ENCODE peak calls at places on chromosomes 5 and 9, in seven cellular contexts. L is A549, U is ovary, C is fibroblast of lung, R is foreskin fibroblast, Z is fibroblast of the aortic adventitia, W is fibroblast of mammary gland. Y is an unnamed sample.

GRCh38 chr5:176697929-176698520 is 50.7 kb downstream of the TSPAN17 start:
- DNase-seq in L (no peak), U (no peak), C (no peak), R (no peak), Z (no peak), W (no peak), Y (no peak)

GRCh38 chr9:85258823-85259370 is 482.9 kb downstream of the AGTPBP1 start:
- DNase-seq in L (peak; percentile 60), U (no peak), C (peak; percentile 17), R (peak; percentile 69), Z (peak; percentile 80), W (peak; percentile 68), Y (peak; percentile 74)

GRCh38 chr5:112691758-112692157 is 45.9 kb upstream of the APC start:
- DNase-seq in L (peak; percentile 38), U (no peak), C (peak; percentile 59), R (peak; percentile 71), Z (peak; percentile 54), W (peak; percentile 60), Y (peak; percentile 59)

GRCh38 chr9:114487607-114488300 is 17.5 kb downstream of the WHRN start:
- DNase-seq in L (peak; percentile 79), U (peak; percentile 60), C (peak; percentile 76), R (peak; percentile 86), Z (peak; percentile 70), W (peak; percentile 69), Y (peak; percentile 72)

GRCh38 chr5:127442085-127442484 is 75.4 kb upstream of the PRRC1 start:
- DNase-seq in L (peak; percentile 14), U (no peak), C (peak; percentile 34), R (peak; percentile 53), Z (peak; percentile 25), W (peak; percentile 37), Y (no peak)

GRCh38 chr9:86675805-86676204 is 271.5 kb downstream of the GAS1 start:
- DNase-seq in L (no peak), U (no peak), C (no peak), R (peak; percentile 37), Z (no peak), W (no peak), Y (no peak)

GRCh38 chr9:94014066-94014654 is 59.0 kb upstream of the BARX1 start:
- DNase-seq in L (peak; percentile 31), U (no peak), C (peak; percentile 60), R (peak; percentile 62), Z (peak; percentile 64), W (peak; percentile 63), Y (no peak)

GRCh38 chr5:79771387-79771786 is 81.8 kb downstream of the CMYA5 start:
- DNase-seq in L (no peak), U (no peak), C (peak; percentile 16), R (peak; percentile 71), Z (peak; percentile 21), W (peak; percentile 85), Y (no peak)

GRCh38 chr5:149610583-149611250 is 29.4 kb downstream of the ARHGEF37 start:
- DNase-seq in L (no peak), U (no peak), C (no peak), R (no peak), Z (no peak), W (no peak), Y (no peak)

GRCh38 chr9:13491493-13492424 is 212.3 kb upstream of the MPDZ start:
- DNase-seq in L (no peak), U (no peak), C (no peak), R (no peak), Z (no peak), W (no peak), Y (peak; percentile 42)

GRCh38 chr9:69822091-69822750 is 1.6 kb downstream of the CFAP95 start:
- DNase-seq in L (no peak), U (no peak), C (peak; percentile 57), R (peak; percentile 71), Z (peak; percentile 62), W (peak; percentile 79), Y (no peak)

GRCh38 chr5:179265529-179266290 is 79.6 kb downstream of the ADAMTS2 start:
- DNase-seq in L (no peak), U (peak; percentile 96), C (peak; percentile 99), R (peak; percentile 100), Z (peak; percentile 98), W (peak; percentile 99), Y (no peak)

GRCh38 chr5:177530638-177531037 is 13.9 kb upstream of the DDX41 start:
- DNase-seq in L (no peak), U (no peak), C (no peak), R (no peak), Z (no peak), W (no peak), Y (no peak)

GRCh38 chr5:56077796-56078233 is 83.1 kb upstream of the IL6ST start:
- DNase-seq in L (no peak), U (no peak), C (no peak), R (no peak), Z (no peak), W (no peak), Y (no peak)

GRCh38 chr9:71357346-71357745 is 235.9 kb upstream of the TRPM3 start:
- DNase-seq in L (no peak), U (no peak), C (no peak), R (no peak), Z (no peak), W (no peak), Y (no peak)

GRCh38 chr9:71353723-71354122 is 232.3 kb upstream of the TRPM3 start:
- DNase-seq in L (no peak), U (no peak), C (no peak), R (peak; percentile 21), Z (peak; percentile 32), W (peak; percentile 64), Y (no peak)

GRCh38 chr9:71352837-71353236 is 231.4 kb upstream of the TRPM3 start:
- DNase-seq in L (no peak), U (no peak), C (no peak), R (no peak), Z (no peak), W (no peak), Y (no peak)

GRCh38 chr9:71361357-71361756 is 239.9 kb upstream of the TRPM3 start:
- DNase-seq in L (no peak), U (no peak), C (no peak), R (no peak), Z (no peak), W (no peak), Y (no peak)

DNA sequence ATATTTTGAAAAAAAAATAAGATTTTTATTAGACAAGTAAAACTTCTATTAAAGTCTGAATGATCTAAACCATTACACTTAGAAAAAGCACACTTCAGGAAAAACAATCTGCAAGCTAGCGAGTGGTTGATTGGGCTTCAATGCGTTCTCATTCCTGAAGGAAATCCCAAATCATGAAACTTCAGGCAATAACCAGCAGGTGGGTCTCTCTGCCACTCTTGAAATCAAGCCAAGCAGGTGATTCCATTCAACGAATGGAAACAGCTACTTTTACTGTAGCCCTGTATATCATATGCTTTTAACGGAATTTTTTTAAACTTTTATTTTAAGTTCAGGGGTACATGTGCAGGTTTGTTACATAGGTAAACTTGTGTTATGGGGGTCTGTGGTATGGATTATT is 234.5 kb upstream of the TRPM3 start:
- DNase-seq in L (no peak), U (no peak), C (no peak), R (no peak), Z (no peak), W (no peak), Y (no peak)
- TF ChIP-seq CTCF in L (no peak), U (no peak), C (no peak), R (no peak), Z (no peak), W (no peak), Y (no peak)

GRCh38 chr5:141175933-141176332 is 1.7 kb upstream of the PCDHB8 start:
- DNase-seq in L (no peak), U (no peak), C (no peak), R (no peak), Z (no peak), W (no peak), Y (no peak)

DNA sequence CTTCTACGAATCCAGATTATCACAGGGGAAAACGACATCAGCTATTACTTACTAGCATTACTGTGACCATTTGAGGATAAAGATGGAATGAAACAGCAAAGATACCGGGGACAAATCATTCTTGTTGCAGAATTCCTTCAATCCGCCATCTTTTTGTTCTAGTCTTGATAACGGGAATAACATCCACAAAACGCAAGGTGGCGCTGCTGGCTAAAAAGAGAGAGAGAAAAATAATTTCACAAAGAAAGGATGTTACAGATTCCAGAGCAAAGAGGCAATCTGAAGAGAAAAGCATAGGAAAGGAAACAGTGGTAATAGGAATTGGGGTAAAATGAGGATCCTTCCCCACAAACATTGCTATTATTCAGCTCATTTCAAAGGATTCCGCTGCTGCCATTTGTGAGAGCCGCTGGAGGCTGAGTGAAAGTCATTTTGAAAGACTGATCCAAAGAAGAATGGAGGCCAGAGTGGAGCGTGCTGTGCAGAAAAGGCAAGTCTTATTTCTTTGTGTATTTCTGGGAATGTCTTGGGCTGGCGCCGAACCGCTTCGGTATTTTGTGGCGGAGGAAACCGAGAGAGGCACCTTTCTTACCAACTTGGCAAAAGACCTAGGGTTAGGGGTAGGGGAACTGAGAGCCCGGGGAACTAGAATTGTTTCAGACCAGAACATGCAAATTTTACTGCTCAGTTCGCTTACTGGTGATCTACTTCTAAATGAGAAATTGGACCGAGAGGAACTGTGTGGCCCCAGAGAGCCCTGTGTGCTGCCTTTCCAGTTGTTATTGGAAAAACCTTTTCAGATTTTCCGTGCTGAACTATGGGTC is at the start of gene PCDHB7:
- DNase-seq in L (peak; percentile 25), U (peak; percentile 55), C (peak; percentile 24), R (peak; percentile 15), Z (peak; percentile 25), W (peak; percentile 20), Y (no peak)
- TF ChIP-seq CTCF in L (no peak), U (no peak), C (peak; percentile 24), R (peak; percentile 43), Z (peak; percentile 40), W (peak; percentile 48), Y (peak; percentile 14)

GRCh38 chr5:107359033-107359915 is 311.5 kb downstream of the EFNA5 start:
- DNase-seq in L (no peak), U (no peak), C (peak; percentile 70), R (peak; percentile 72), Z (peak; percentile 69), W (peak; percentile 64), Y (no peak)

GRCh38 chr5:107364443-107365096 is 306.2 kb downstream of the EFNA5 start:
- DNase-seq in L (no peak), U (no peak), C (no peak), R (no peak), Z (no peak), W (no peak), Y (no peak)

GRCh38 chr5:107365355-107366109 is 305.2 kb downstream of the EFNA5 start:
- DNase-seq in L (no peak), U (no peak), C (no peak), R (no peak), Z (no peak), W (no peak), Y (no peak)

GRCh38 chr5:107361945-107362344 is 308.8 kb downstream of the EFNA5 start:
- DNase-seq in L (no peak), U (peak; percentile 31), C (peak; percentile 43), R (peak; percentile 86), Z (peak; percentile 63), W (peak; percentile 90), Y (peak; percentile 25)

GRCh38 chr5:107359916-107360234 is 310.9 kb downstream of the EFNA5 start:
- DNase-seq in L (no peak), U (no peak), C (no peak), R (no peak), Z (no peak), W (no peak), Y (peak; percentile 25)
- TF ChIP-seq CTCF in L (peak; percentile 32), U (no peak), C (no peak), R (no peak), Z (no peak), W (no peak), Y (no peak)

DNA sequence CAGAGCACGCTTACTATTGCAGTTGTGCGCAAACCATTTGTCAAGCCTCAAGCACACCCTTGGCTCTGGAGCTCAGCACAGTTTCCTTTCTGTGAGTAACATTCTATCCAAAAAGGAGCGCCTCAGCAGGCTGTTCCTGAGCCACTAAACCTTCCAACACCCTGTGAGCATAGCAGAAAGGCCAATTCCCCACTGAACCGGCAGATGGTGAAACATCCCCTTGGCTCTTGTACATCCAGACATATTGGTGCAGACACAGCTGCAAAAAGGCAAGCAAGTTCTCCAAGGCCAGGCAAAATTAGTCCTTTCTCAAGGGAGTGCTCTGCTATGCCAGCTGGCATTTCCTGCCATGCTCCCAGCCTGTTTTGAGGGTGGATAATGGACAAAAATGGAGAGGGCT is 44.1 kb upstream of the CEMIP2 start:
- DNase-seq in L (no peak), U (no peak), C (peak; percentile 51), R (peak; percentile 8), Z (peak; percentile 52), W (peak; percentile 40), Y (no peak)
- TF ChIP-seq CTCF in L (no peak), U (no peak), C (peak; percentile 41), R (peak; percentile 24), Z (peak; percentile 46), W (no peak), Y (no peak)